ENCODE peak calls at places on chromosomes 3 and 15, in nine cellular contexts. B, J, K, Q, P, L, F, C and Y are unnamed samples.
A peak's percentile ranks its signal among the peaks of the same experiment; 100 is the strongest.

GRCh38 chr3:72054976-72055375 is 270.0 kb upstream of the PROK2 start:
- DNase-seq in J (no peak), K (no peak), P (no peak), L (no peak), F (no peak), Q (no peak), C (no peak), B (no peak), Y (no peak)

GRCh38 chr3:37237252-37237651 is 62.9 kb upstream of the LRRFIP2 start:
- DNase-seq in C (no peak), K (no peak), Q (no peak), F (no peak), P (no peak), B (no peak), J (no peak), L (no peak), Y (peak; percentile 66)

GRCh38 chr3:122858373-122858772 is 63.5 kb downstream of the SLC49A4 start:
- DNase-seq in F (no peak), Q (no peak), C (no peak), J (peak; percentile 30), P (peak; percentile 21), B (no peak), K (peak; percentile 5), L (no peak), Y (no peak)

GRCh38 chr3:140736863-140737460 is 59.1 kb downstream of the TRIM42 start:
- DNase-seq in B (no peak), F (peak; percentile 55), L (peak; percentile 8), C (peak; percentile 68), K (peak; percentile 33), Q (no peak), J (no peak), P (peak; percentile 62), Y (no peak)

GRCh38 chr3:195189821-195190220 is 81.1 kb downstream of the XXYLT1 start:
- DNase-seq in F (no peak), C (no peak), L (no peak), Q (no peak), J (no peak), K (no peak), P (no peak), B (no peak), Y (no peak)

GRCh38 chr15:68552344-68552743 is 26.4 kb upstream of the CORO2B start:
- DNase-seq in Q (no peak), J (no peak), K (no peak), P (no peak), L (no peak), C (no peak), B (no peak), F (no peak), Y (no peak)

GRCh38 chr15:93955197-93955596 is 276.2 kb upstream of the MCTP2 start:
- DNase-seq in B (no peak), F (no peak), J (no peak), L (no peak), Q (no peak), C (no peak), P (no peak), K (no peak), Y (no peak)

GRCh38 chr3:157115069-157116006 is 44.6 kb downstream of the CCNL1 start:
- DNase-seq in P (peak; percentile 87), C (no peak), J (peak; percentile 77), L (no peak), Q (no peak), F (no peak), B (no peak), K (no peak), Y (peak; percentile 53)

GRCh38 chr3:194278186-194278845 is 72.8 kb downstream of the CPN2 start:
- DNase-seq in F (peak; percentile 16), C (no peak), K (no peak), P (no peak), L (no peak), B (peak; percentile 53), J (no peak), Q (no peak), Y (no peak)

GRCh38 chr3:55664387-55664786 is 177.3 kb upstream of the WNT5A start:
- DNase-seq in L (no peak), Q (no peak), C (no peak), J (no peak), K (no peak), F (no peak), P (no peak), B (no peak), Y (no peak)

GRCh38 chr3:36868614-36869436 is 76.0 kb downstream of the TRANK1 start:
- DNase-seq in L (peak; percentile 5), B (no peak), K (peak; percentile 60), J (peak; percentile 39), F (peak; percentile 55), C (peak; percentile 61), Q (peak; percentile 26), P (peak; percentile 70), Y (peak; percentile 32)

GRCh38 chr3:150469931-150470740 is 62.0 kb downstream of the TSC22D2 start:
- DNase-seq in F (no peak), L (no peak), B (no peak), Q (no peak), C (no peak), J (peak; percentile 76), P (peak; percentile 88), K (no peak), Y (peak; percentile 72)

GRCh38 chr3:102488316-102488715 is 53.5 kb downstream of the ZPLD1 start:
- DNase-seq in P (no peak), B (no peak), L (no peak), J (no peak), Q (no peak), F (no peak), C (no peak), K (no peak), Y (no peak)

GRCh38 chr3:63387568-63387967 is 109.5 kb downstream of the SYNPR start:
- DNase-seq in K (no peak), P (peak; percentile 47), C (no peak), L (no peak), F (no peak), B (no peak), Q (no peak), J (peak; percentile 7), Y (no peak)

GRCh38 chr3:122936335-122936734 is 91.2 kb downstream of the SEMA5B start:
- DNase-seq in L (no peak), B (no peak), J (no peak), F (no peak), K (peak; percentile 20), P (no peak), Q (no peak), C (no peak), Y (no peak)

GRCh38 chr3:141104151-141104741 is 53.1 kb downstream of the SPSB4 start:
- DNase-seq in L (no peak), P (no peak), B (peak; percentile 72), C (no peak), F (no peak), J (no peak), K (no peak), Q (no peak), Y (no peak)

GRCh38 chr3:97880267-97880666 is 58.5 kb downstream of the CRYBG3 start:
- DNase-seq in C (no peak), F (no peak), Q (no peak), P (no peak), K (no peak), J (peak; percentile 13), B (no peak), L (no peak), Y (no peak)

GRCh38 chr3:50608278-50608677 is 3.3 kb downstream of the CISH start:
- DNase-seq in F (no peak), J (no peak), C (no peak), B (no peak), Q (no peak), L (no peak), P (no peak), K (no peak), Y (no peak)

GRCh38 chr3:66037330-66037985 is 1.3 kb downstream of the MAGI1 start:
- DNase-seq in C (peak; percentile 39), L (no peak), F (peak; percentile 38), J (no peak), K (peak; percentile 48), B (no peak), Q (no peak), P (peak; percentile 65), Y (peak; percentile 46)

GRCh38 chr3:45593708-45594601 is 596 bp upstream of the LIMD1 start:
- DNase-seq in L (no peak), K (peak; percentile 41), B (peak; percentile 92), C (no peak), F (peak; percentile 50), Q (peak; percentile 61), J (peak; percentile 49), P (peak; percentile 84), Y (peak; percentile 51)